ENCODE peak calls at places on chromosomes 16 and 17, in seven cellular contexts. P is foreskin fibroblast, F is astrocyte of the spinal cord, E is brain microvascular endothelial cell, Z is GM23338, U is mammary epithelial cell, M is choroid plexus epithelial cell. T is an unnamed sample.

GRCh38 chr17:43927101-43927935 is 15.0 kb downstream of the PPY start:
- DNase-seq in P (no peak), Z (no peak), F (no peak), U (no peak), M (no peak), E (no peak), T (no peak)

GRCh38 chr16:1106659-1107058 is 10.6 kb upstream of the C1QTNF8 start:
- DNase-seq in F (no peak), P (no peak), U (no peak), M (no peak), E (no peak), Z (no peak), T (no peak)

GRCh38 chr16:29813644-29814562 is 1.9 kb downstream of the PRRT2 start:
- DNase-seq in Z (no peak), M (no peak), P (no peak), U (no peak), E (no peak), F (no peak), T (no peak)

GRCh38 chr17:40265337-40265736 is 22.3 kb upstream of the CDC6 start:
- DNase-seq in Z (no peak), M (no peak), E (no peak), F (no peak), P (no peak), U (no peak), T (no peak)

GRCh38 chr17:8997994-8998628 is 23.2 kb upstream of the NTN1 start:
- DNase-seq in Z (peak), U (peak), M (peak), P (no peak), F (peak), E (peak), T (peak)

GRCh38 chr16:23692190-23692837 is 13.6 kb downstream of the PLK1 start:
- DNase-seq in M (no peak), Z (no peak), F (no peak), E (no peak), P (no peak), U (no peak), T (no peak)

GRCh38 chr16:84888450-84888849 is 68.7 kb downstream of the CRISPLD2 start:
- DNase-seq in P (no peak), U (peak), Z (no peak), F (no peak), M (no peak), E (no peak), T (no peak)

GRCh38 chr16:59719121-59719520 is 985.0 kb upstream of the GOT2 start:
- DNase-seq in Z (no peak), M (no peak), F (no peak), P (no peak), U (no peak), E (no peak), T (peak)

GRCh38 chr17:73826181-73826871 is 182.1 kb upstream of the SDK2 start:
- DNase-seq in F (no peak), U (no peak), P (no peak), E (no peak), Z (no peak), M (no peak), T (no peak)

GRCh38 chr17:28871056-28871579 is 16.3 kb downstream of the ERAL1 start:
- DNase-seq in U (no peak), E (no peak), M (no peak), P (no peak), F (no peak), Z (no peak), T (no peak)

GRCh38 chr17:43878260-43879082 is 28.9 kb downstream of the MPP2 start:
- DNase-seq in Z (peak), F (peak), E (peak), U (peak), P (peak), M (peak), T (peak)

GRCh38 chr17:77995146-77995852 is 36.8 kb downstream of the TNRC6C start:
- DNase-seq in M (no peak), Z (no peak), E (no peak), F (no peak), P (peak), U (no peak), T (peak)

GRCh38 chr16:53131363-53132071 is 76.7 kb downstream of the CHD9 start:
- DNase-seq in U (peak), Z (peak), E (no peak), P (peak), M (peak), F (peak), T (peak)

GRCh38 chr17:15931394-15931793 is 13.5 kb upstream of the ADORA2B start:
- DNase-seq in M (no peak), U (no peak), P (no peak), Z (no peak), E (no peak), F (no peak), T (no peak)

GRCh38 chr17:9971991-9972390 is 66.9 kb upstream of the RCVRN start:
- DNase-seq in F (peak), E (no peak), M (peak), P (no peak), Z (no peak), U (no peak), T (peak)

GRCh38 chr17:55742272-55743102 is 8.4 kb upstream of the PCTP start:
- DNase-seq in F (no peak), U (no peak), Z (no peak), P (no peak), M (no peak), E (no peak), T (no peak)

GRCh38 chr16:66359012-66359411 is 7.5 kb upstream of the CDH5 start:
- DNase-seq in M (peak), P (no peak), F (peak), Z (no peak), U (peak), E (no peak), T (peak)

GRCh38 chr17:68417317-68417716 is 40.0 kb downstream of the WIPI1 start:
- DNase-seq in F (no peak), Z (no peak), E (no peak), U (no peak), M (no peak), P (no peak), T (no peak)

GRCh38 chr16:870856-871561 is 70.5 kb upstream of the GNG13 start:
- DNase-seq in P (no peak), M (no peak), U (no peak), E (no peak), Z (no peak), F (no peak), T (no peak)

GRCh38 chr17:42766124-42766523 is 5.1 kb downstream of the RAMP2 start:
- DNase-seq in U (peak), E (no peak), P (no peak), F (no peak), M (no peak), Z (no peak), T (no peak)

GRCh38 chr17:83067718-83068261 is 11.6 kb upstream of the METRNL start:
- DNase-seq in E (no peak), U (no peak), P (no peak), M (no peak), F (no peak), Z (no peak), T (no peak)

GRCh38 chr17:9431620-9432019 is 144.0 kb downstream of the STX8 start:
- DNase-seq in Z (no peak), F (no peak), U (no peak), E (no peak), M (no peak), P (no peak), T (no peak)

GRCh38 chr17:42760652-42761581 is at the start of gene RAMP2:
- DNase-seq in Z (peak), F (no peak), P (no peak), E (no peak), M (no peak), U (no peak), T (no peak)

GRCh38 chr16:27383511-27384243 is 18.3 kb upstream of the IL21R start:
- DNase-seq in F (no peak), Z (no peak), U (no peak), P (no peak), M (no peak), E (no peak), T (no peak)

DNA sequence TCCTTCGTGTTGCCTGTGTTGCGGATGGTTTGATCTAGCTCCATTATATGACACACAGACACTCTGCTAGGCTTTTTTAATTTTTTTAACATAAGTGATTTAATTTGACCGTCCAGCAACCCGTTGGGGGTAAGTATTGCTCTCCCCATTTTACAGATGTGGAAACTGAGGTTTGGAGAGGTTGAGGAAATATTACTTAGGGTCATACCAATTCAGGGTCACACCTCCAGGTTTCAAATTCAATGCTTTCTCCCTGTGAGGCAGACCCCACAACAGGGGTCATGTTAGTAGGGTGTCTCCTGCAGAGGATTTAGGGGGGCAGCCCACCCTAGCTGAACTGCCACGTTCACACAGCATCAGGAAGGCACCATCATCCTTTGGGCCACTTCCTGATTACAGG is 179.4 kb downstream of the COPRS start:
- DNase-seq in M (no peak), E (no peak), P (no peak), Z (no peak), F (no peak), U (no peak), T (no peak)
- H3K4me3 ChIP-seq in M (no peak), E (no peak), P (no peak), Z (no peak), F (no peak), U (no peak), T (no peak)

GRCh38 chr16:71648921-71649320 is 22.9 kb downstream of the MARVELD3 start:
- DNase-seq in Z (peak), E (no peak), M (peak), U (no peak), F (no peak), P (no peak), T (no peak)
- TF ChIP-seq CTCF in Z (peak), E (peak), M (peak), U (peak), F (peak), P (peak), T (peak)

DNA sequence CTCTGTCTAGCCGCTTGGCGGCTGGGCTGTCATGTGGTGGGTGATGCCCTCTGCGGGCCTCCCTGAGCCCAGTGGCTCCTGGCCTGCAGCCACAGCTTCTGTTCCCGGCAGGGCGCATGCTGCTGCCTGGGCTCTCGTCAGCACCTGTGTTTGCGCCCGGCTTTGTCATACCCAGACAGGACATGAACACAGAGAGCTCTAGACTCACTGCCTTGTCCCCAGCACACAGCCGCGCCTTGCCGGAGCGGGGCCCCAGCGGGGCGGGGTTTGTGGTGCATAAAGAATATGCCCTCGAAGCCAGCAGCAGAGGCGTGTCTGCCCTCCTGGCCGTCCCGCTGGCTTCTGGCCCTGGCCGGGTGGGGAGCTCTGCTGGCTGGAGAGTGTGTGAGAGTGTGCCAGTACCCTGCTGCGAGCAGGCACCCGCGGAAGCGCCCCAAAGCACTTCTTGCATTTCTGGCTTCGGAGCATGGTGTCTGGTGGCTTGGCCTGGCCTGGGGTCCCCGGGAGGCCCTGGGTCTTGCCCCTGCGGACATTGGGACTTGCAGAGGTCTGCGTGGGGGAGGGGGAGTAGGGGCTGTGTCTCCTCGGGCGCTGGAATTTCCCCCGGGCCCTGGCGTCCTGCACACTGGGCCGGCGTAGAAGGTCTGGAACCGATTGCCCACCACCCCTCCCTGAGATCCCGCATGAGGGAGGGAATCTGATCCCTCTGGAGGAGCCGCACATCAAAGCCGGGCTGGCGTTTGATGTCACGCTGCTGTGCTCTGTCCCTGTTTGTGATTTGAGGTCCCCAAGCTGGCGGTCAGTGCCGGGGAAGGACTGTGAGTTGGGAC is 14.5 kb downstream of the ASPSCR1 start:
- DNase-seq in M (peak), P (peak), Z (no peak), E (peak), U (peak), F (peak), T (peak)
- H3K4me3 ChIP-seq in M (no peak), P (no peak), Z (no peak), E (no peak), U (no peak), F (no peak), T (peak)

DNA sequence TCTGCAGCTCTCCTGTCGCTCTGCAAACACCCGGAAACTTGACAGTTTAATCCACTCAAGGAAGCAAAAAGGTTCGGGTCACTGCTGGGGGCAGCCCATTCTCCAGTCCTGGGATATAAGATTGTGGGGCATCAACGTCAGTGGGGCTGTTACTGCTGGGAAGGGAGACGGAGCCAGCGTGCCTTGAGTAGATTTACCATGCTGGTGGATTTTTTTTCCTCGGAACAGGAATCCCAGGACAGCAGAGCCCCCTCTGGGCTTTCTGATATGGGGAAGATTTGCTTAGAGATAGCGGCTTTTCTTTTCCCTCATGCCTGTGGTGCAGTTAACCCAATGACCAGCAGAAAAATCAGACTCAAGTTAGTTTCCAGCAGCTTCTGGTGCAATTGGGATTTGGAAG is 35.4 kb downstream of the WSCD1 start:
- DNase-seq in U (no peak), F (no peak), E (no peak), Z (no peak), P (no peak), M (no peak), T (no peak)
- TF ChIP-seq CTCF in U (no peak), F (no peak), E (no peak), Z (no peak), P (no peak), M (no peak), T (no peak)